ENCODE peak calls at places on chromosomes 6 and 20, in nine cellular contexts. G is HCT116, U is IMR-90, M is heart left ventricle, H is ovary, X is breast epithelium, F is Peyer's patch, C is lower leg skin, Q is stomach. Z is an unnamed sample.

GRCh38 chr6:29011276-29011734 is 6.2 kb upstream of the ZNF311 start:
- DNase-seq in H (peak), Q (no peak), G (no peak), C (no peak), U (peak), F (no peak), M (peak), X (no peak), Z (no peak)

GRCh38 chr6:10403385-10404106 is 11.3 kb downstream of the TFAP2A start:
- DNase-seq in X (no peak), C (no peak), M (no peak), H (no peak), F (no peak), Q (no peak), G (no peak), U (peak), Z (no peak)

GRCh38 chr6:35601331-35602132 is 87.2 kb downstream of the FKBP5 start:
- DNase-seq in X (no peak), C (peak), Q (peak), U (peak), H (peak), F (peak), G (peak), M (peak), Z (no peak)

GRCh38 chr20:35034150-35034549 is 58.5 kb downstream of the TRPC4AP start:
- DNase-seq in F (no peak), X (no peak), C (no peak), Q (no peak), M (no peak), U (no peak), H (no peak), G (no peak), Z (no peak)

GRCh38 chr6:34223964-34224940 is 12.4 kb upstream of the HMGA1 start:
- DNase-seq in G (no peak), H (peak), C (peak), X (peak), U (peak), Q (peak), F (peak), M (peak), Z (peak)

GRCh38 chr6:73746776-73747175 is 50.8 kb downstream of the CD109 start:
- DNase-seq in M (no peak), X (no peak), U (peak), H (no peak), G (no peak), Q (no peak), C (no peak), F (no peak), Z (no peak)

GRCh38 chr6:2768696-2769095 is 3.5 kb downstream of the WRNIP1 start:
- DNase-seq in M (no peak), Q (no peak), U (no peak), G (no peak), H (no peak), X (no peak), F (no peak), C (no peak), Z (no peak)

GRCh38 chr6:106136172-106136571 is 50.0 kb downstream of the PRDM1 start:
- DNase-seq in Q (no peak), F (no peak), X (no peak), H (no peak), C (no peak), M (no peak), G (no peak), U (no peak), Z (no peak)

GRCh38 chr6:156685823-156686428 is 91.3 kb upstream of the ARID1B start:
- DNase-seq in C (no peak), G (no peak), Q (no peak), H (no peak), M (no peak), F (no peak), X (no peak), U (no peak), Z (no peak)

GRCh38 chr6:124297507-124297906 is 493.8 kb downstream of the NKAIN2 start:
- DNase-seq in M (no peak), G (no peak), C (no peak), U (no peak), F (no peak), H (no peak), Q (no peak), X (no peak), Z (no peak)

GRCh38 chr6:83536034-83536646 is 23.8 kb downstream of the PRSS35 start:
- DNase-seq in X (no peak), F (no peak), Q (peak), C (peak), H (peak), G (peak), U (peak), M (no peak), Z (no peak)

GRCh38 chr6:1623769-1624070 is 14.0 kb downstream of the FOXC1 start:
- DNase-seq in X (no peak), U (no peak), G (no peak), C (no peak), F (no peak), Q (peak), H (no peak), M (no peak), Z (no peak)

GRCh38 chr20:34999021-34999451 is 43.4 kb downstream of the MYH7B start:
- DNase-seq in H (no peak), C (no peak), Q (no peak), M (peak), X (no peak), U (no peak), F (no peak), G (no peak), Z (no peak)

GRCh38 chr6:167495506-167496391 is 170.9 kb downstream of the TTLL2 start:
- DNase-seq in Q (no peak), C (no peak), X (no peak), U (no peak), G (no peak), M (no peak), F (no peak), H (no peak), Z (no peak)

GRCh38 chr6:131116755-131117360 is 18.4 kb upstream of the AKAP7 start:
- DNase-seq in M (no peak), U (peak), C (no peak), F (no peak), G (peak), X (no peak), Q (no peak), H (no peak), Z (no peak)

GRCh38 chr20:46520976-46521579 is 7.7 kb upstream of the ZNF334 start:
- DNase-seq in G (peak), M (no peak), H (no peak), C (no peak), Q (peak), U (peak), F (no peak), X (no peak), Z (no peak)

GRCh38 chr6:28978959-28979561 is 26.1 kb downstream of the ZNF311 start:
- DNase-seq in U (no peak), X (no peak), M (no peak), G (no peak), C (no peak), Q (no peak), F (no peak), H (no peak), Z (no peak)

GRCh38 chr20:60292001-60292520 is 333.8 kb downstream of the CDH26 start:
- DNase-seq in Q (no peak), H (no peak), X (no peak), U (no peak), F (no peak), C (no peak), M (no peak), G (no peak), Z (no peak)

GRCh38 chr6:149089508-149089907 is 228.0 kb upstream of the TAB2 start:
- DNase-seq in Q (no peak), U (no peak), G (no peak), M (no peak), F (no peak), X (no peak), C (no peak), H (no peak), Z (no peak)
- TF ChIP-seq CTCF in Q (no peak), U (no peak), G (peak), M (no peak), F (no peak), X (no peak), C (no peak), H (no peak), Z (no peak)

DNA sequence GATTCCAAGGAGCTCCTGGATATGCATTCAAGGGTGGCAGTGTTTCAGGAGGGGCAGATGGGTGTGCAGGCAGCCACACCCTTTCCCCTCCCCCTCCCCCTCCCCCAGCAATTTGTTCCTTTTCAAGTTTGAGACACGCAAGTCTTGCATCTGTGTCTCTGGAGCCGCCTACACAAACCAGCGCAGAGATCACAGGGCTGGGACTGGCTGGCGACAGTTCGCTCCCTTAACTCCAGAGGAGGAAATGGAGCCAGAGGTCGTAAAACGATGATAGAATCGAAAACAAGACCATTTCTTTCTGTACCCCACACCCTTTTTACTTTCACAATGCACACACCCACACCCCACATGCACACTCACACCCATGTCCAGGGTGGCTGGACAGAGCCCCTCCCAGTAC is 163.1 kb downstream of the LY86 start:
- DNase-seq in H (no peak), G (peak), X (no peak), C (peak), Q (no peak), F (no peak), U (no peak), M (no peak), Z (no peak)
- H3K4me3 ChIP-seq in H (no peak), G (peak), X (peak), C (no peak), Q (no peak), F (no peak), U (no peak), M (no peak), Z (no peak)

GRCh38 chr20:13007596-13007995 is 1.2 kb upstream of the SPTLC3 start:
- DNase-seq in H (no peak), Q (no peak), U (no peak), F (no peak), C (no peak), X (no peak), G (no peak), M (no peak), Z (no peak)

GRCh38 chr20:13012886-13013285 is 4.1 kb downstream of the SPTLC3 start:
- DNase-seq in C (no peak), X (no peak), F (no peak), M (no peak), Q (no peak), H (no peak), U (no peak), G (no peak), Z (no peak)

GRCh38 chr20:13009682-13010406 is 1.1 kb downstream of the SPTLC3 start:
- DNase-seq in M (no peak), H (peak), F (no peak), U (peak), Q (no peak), G (no peak), C (peak), X (no peak), Z (no peak)

GRCh38 chr20:13006825-13007224 is 1.9 kb upstream of the SPTLC3 start:
- DNase-seq in C (no peak), X (no peak), Q (no peak), U (peak), G (no peak), F (no peak), H (no peak), M (no peak), Z (no peak)

GRCh38 chr20:13008761-13009681 is at the start of gene SPTLC3:
- DNase-seq in U (peak), C (no peak), X (peak), F (no peak), Q (peak), G (no peak), M (no peak), H (peak), Z (no peak)
- TF ChIP-seq POLR2A in U (no peak), C (no peak), X (no peak), F (peak), Q (no peak), G (no peak), M (no peak), H (peak), Z (no peak)

DNA sequence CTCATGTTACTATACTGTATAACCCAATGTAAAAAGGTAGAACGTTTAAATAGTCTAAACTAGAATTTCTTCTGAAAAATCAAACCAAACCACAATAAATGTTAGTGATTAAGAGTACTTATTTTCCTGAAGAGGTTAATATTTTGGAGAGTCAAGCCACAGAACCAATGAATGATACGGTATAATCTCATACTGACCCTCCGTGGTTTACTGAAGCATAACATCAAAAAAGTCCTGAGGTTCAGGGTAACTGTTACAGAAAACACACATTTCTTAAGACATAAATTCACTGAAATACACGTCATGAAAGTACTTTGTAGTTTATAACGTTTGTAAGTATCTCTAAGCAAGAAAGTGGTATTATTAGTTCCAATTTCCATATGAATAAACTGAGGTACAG is 28.9 kb downstream of the ESF1 start:
- DNase-seq in G (no peak), M (no peak), C (no peak), H (no peak), U (no peak), Q (no peak), X (no peak), F (no peak), Z (no peak)
- TF ChIP-seq CTCF in G (no peak), M (no peak), C (no peak), H (no peak), U (peak), Q (no peak), X (no peak), F (no peak), Z (no peak)

GRCh38 chr6:31690231-31691077 is 9.6 kb upstream of the LY6G5C start:
- DNase-seq in U (no peak), X (no peak), Q (peak), C (no peak), F (no peak), H (no peak), G (no peak), M (no peak), Z (no peak)

GRCh38 chr6:31691078-31691463 is 10.2 kb upstream of the LY6G5C start:
- DNase-seq in H (no peak), C (no peak), M (no peak), G (no peak), U (no peak), F (no peak), Q (no peak), X (no peak), Z (no peak)

GRCh38 chr6:31687860-31688693 is 7.2 kb upstream of the LY6G5C start:
- DNase-seq in G (no peak), F (no peak), C (no peak), M (no peak), X (no peak), H (no peak), Q (no peak), U (no peak), Z (no peak)

GRCh38 chr6:31691564-31692108 is 10.8 kb upstream of the LY6G5C start:
- DNase-seq in H (no peak), X (no peak), G (no peak), Q (no peak), U (no peak), C (no peak), M (no peak), F (no peak), Z (no peak)

DNA sequence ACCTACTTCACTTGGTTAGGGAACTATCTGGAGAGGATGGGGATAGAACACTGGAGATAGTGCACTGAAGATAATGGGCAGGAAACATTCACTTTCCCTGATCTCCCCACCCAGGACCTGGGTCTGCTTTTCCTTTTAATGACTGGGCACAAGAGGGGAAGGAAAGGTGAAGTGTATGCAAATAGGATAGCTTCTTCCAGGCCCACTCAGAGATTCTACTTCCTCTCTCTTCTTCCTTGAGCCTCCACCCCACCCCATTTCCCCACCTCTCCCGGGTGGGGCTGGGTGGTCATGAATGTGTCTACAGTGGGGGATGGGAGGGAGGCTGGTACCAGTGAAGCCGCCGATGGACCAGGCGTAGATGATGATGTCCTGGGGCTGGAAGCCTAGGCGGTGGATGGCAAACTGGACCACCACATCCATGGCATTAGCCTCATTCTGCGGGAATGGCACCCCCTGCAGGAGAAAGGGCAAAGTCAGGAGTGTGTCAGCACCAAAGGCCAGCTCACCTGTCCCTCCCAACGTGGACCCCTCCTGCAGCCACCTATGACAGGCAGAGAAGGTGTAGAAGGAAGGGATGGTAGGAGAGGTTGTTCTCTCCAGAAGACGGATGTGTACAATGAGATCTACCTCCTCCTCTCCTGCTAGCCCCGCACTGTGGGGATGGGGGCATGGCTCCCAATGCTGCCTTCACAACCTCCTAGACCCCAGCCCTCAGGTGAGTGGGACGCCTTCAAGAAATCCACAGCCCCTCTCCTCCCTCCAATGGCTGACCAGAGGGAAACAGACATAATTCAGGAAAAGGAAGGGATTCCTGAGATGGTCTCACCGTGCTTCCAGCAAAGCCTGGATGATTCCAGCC is 8.6 kb upstream of the LY6G5C start:
- DNase-seq in H (no peak), M (no peak), F (no peak), Q (no peak), G (no peak), C (no peak), U (no peak), X (no peak), Z (no peak)
- H3K4me3 ChIP-seq in H (no peak), M (no peak), F (no peak), Q (no peak), G (no peak), C (no peak), U (no peak), X (no peak), Z (no peak)

GRCh38 chr6:331622-332521 is 39.6 kb downstream of the DUSP22 start:
- DNase-seq in H (no peak), G (no peak), Q (no peak), C (no peak), M (no peak), U (no peak), X (no peak), F (peak), Z (no peak)
- TF ChIP-seq POLR2A in H (no peak), G (no peak), Q (no peak), C (no peak), M (no peak), U (no peak), X (no peak), F (no peak), Z (no peak)